ENCODE peak calls at places on chromosomes 3 and 15, in seven cellular contexts. One of them, this sample, is unnamed.

GRCh38 chr15:101252836-101253235 is 988 bp upstream of the CHSY1 start:
- DNase-seq in HCT116: no peak
- DNase-seq in heart left ventricle: no peak
- DNase-seq in A549: no peak
- DNase-seq in sigmoid colon: no peak
- DNase-seq in body of pancreas: no peak
- DNase-seq in IMR-90: no peak
- DNase-seq in this sample: no peak

GRCh38 chr3:172716476-172716875 is 5.6 kb upstream of the NCEH1 start:
- DNase-seq in HCT116: no peak
- DNase-seq in sigmoid colon: no peak
- DNase-seq in body of pancreas: no peak
- DNase-seq in heart left ventricle: peak
- DNase-seq in IMR-90: no peak
- DNase-seq in A549: no peak
- DNase-seq in this sample: no peak

GRCh38 chr3:54874816-54875556 is 52.9 kb downstream of the LRTM1 start:
- DNase-seq in sigmoid colon: no peak
- DNase-seq in A549: no peak
- DNase-seq in IMR-90: no peak
- DNase-seq in heart left ventricle: no peak
- DNase-seq in body of pancreas: no peak
- DNase-seq in HCT116: no peak
- DNase-seq in this sample: no peak

GRCh38 chr3:85270488-85270887 is 311.7 kb downstream of the CADM2 start:
- DNase-seq in HCT116: no peak
- DNase-seq in sigmoid colon: no peak
- DNase-seq in heart left ventricle: no peak
- DNase-seq in A549: no peak
- DNase-seq in IMR-90: no peak
- DNase-seq in body of pancreas: no peak
- DNase-seq in this sample: no peak

GRCh38 chr15:66679657-66680108 is 22.4 kb upstream of the SMAD6 start:
- DNase-seq in IMR-90: peak
- DNase-seq in heart left ventricle: peak
- DNase-seq in body of pancreas: no peak
- DNase-seq in A549: no peak
- DNase-seq in sigmoid colon: no peak
- DNase-seq in HCT116: no peak
- DNase-seq in this sample: no peak

GRCh38 chr3:24583004-24583403 is 88.4 kb upstream of the THRB start:
- DNase-seq in heart left ventricle: no peak
- DNase-seq in A549: peak
- DNase-seq in sigmoid colon: no peak
- DNase-seq in IMR-90: no peak
- DNase-seq in HCT116: no peak
- DNase-seq in body of pancreas: no peak
- DNase-seq in this sample: no peak

GRCh38 chr3:71253169-71253568 is 330.4 kb downstream of the FOXP1 start:
- DNase-seq in IMR-90: no peak
- DNase-seq in HCT116: no peak
- DNase-seq in A549: no peak
- DNase-seq in body of pancreas: no peak
- DNase-seq in heart left ventricle: no peak
- DNase-seq in sigmoid colon: no peak
- DNase-seq in this sample: no peak

GRCh38 chr3:58529516-58530353 is 7.3 kb downstream of the ACOX2 start:
- DNase-seq in body of pancreas: no peak
- DNase-seq in heart left ventricle: no peak
- DNase-seq in HCT116: peak
- DNase-seq in A549: peak
- DNase-seq in sigmoid colon: no peak
- DNase-seq in IMR-90: no peak
- DNase-seq in this sample: no peak

GRCh38 chr15:87287156-87287555 is 969.4 kb downstream of the NTRK3 start:
- DNase-seq in A549: peak
- DNase-seq in HCT116: no peak
- DNase-seq in body of pancreas: no peak
- DNase-seq in heart left ventricle: no peak
- DNase-seq in sigmoid colon: no peak
- DNase-seq in IMR-90: peak
- DNase-seq in this sample: no peak

GRCh38 chr3:70550723-70551319 is 238.4 kb upstream of the MDFIC2 start:
- DNase-seq in sigmoid colon: peak
- DNase-seq in body of pancreas: peak
- DNase-seq in heart left ventricle: peak
- DNase-seq in HCT116: no peak
- DNase-seq in IMR-90: peak
- DNase-seq in A549: peak
- DNase-seq in this sample: no peak

GRCh38 chr15:78340243-78341056 is at the start of gene CRABP1:
- DNase-seq in sigmoid colon: no peak
- DNase-seq in body of pancreas: no peak
- DNase-seq in HCT116: no peak
- DNase-seq in IMR-90: no peak
- DNase-seq in heart left ventricle: no peak
- DNase-seq in A549: peak
- DNase-seq in this sample: no peak

GRCh38 chr3:54891540-54891897 is 36.3 kb downstream of the LRTM1 start:
- DNase-seq in sigmoid colon: peak
- DNase-seq in heart left ventricle: peak
- DNase-seq in IMR-90: peak
- DNase-seq in A549: peak
- DNase-seq in HCT116: no peak
- DNase-seq in body of pancreas: peak
- DNase-seq in this sample: no peak

GRCh38 chr3:161270991-161271390 is 49.9 kb downstream of the NMD3 start:
- DNase-seq in sigmoid colon: no peak
- DNase-seq in heart left ventricle: no peak
- DNase-seq in IMR-90: no peak
- DNase-seq in A549: no peak
- DNase-seq in body of pancreas: no peak
- DNase-seq in HCT116: no peak
- DNase-seq in this sample: no peak

GRCh38 chr3:186417791-186418190 is 55.8 kb upstream of the DGKG start:
- DNase-seq in heart left ventricle: no peak
- DNase-seq in HCT116: no peak
- DNase-seq in sigmoid colon: no peak
- DNase-seq in IMR-90: peak
- DNase-seq in A549: peak
- DNase-seq in body of pancreas: no peak
- DNase-seq in this sample: no peak

GRCh38 chr15:56249080-56249479 is 5.4 kb upstream of the RFX7 start:
- DNase-seq in heart left ventricle: no peak
- DNase-seq in A549: peak
- DNase-seq in body of pancreas: no peak
- DNase-seq in HCT116: peak
- DNase-seq in IMR-90: peak
- DNase-seq in sigmoid colon: no peak
- DNase-seq in this sample: no peak

GRCh38 chr15:89459271-89460038 is 36.9 kb downstream of the RHCG start:
- DNase-seq in sigmoid colon: no peak
- DNase-seq in heart left ventricle: no peak
- DNase-seq in IMR-90: no peak
- DNase-seq in body of pancreas: no peak
- DNase-seq in A549: no peak
- DNase-seq in HCT116: no peak
- DNase-seq in this sample: no peak

GRCh38 chr15:89463113-89463512 is 33.3 kb downstream of the RHCG start:
- DNase-seq in sigmoid colon: no peak
- DNase-seq in heart left ventricle: no peak
- DNase-seq in HCT116: no peak
- DNase-seq in A549: no peak
- DNase-seq in body of pancreas: peak
- DNase-seq in IMR-90: no peak
- DNase-seq in this sample: no peak

GRCh38 chr15:89461386-89461785 is 35.0 kb downstream of the RHCG start:
- DNase-seq in sigmoid colon: no peak
- DNase-seq in heart left ventricle: no peak
- DNase-seq in body of pancreas: no peak
- DNase-seq in IMR-90: no peak
- DNase-seq in HCT116: no peak
- DNase-seq in A549: no peak
- DNase-seq in this sample: no peak

GRCh38 chr15:89460048-89460447 is 36.3 kb downstream of the RHCG start:
- DNase-seq in sigmoid colon: no peak
- DNase-seq in IMR-90: no peak
- DNase-seq in heart left ventricle: no peak
- DNase-seq in A549: no peak
- DNase-seq in body of pancreas: no peak
- DNase-seq in HCT116: no peak
- DNase-seq in this sample: no peak

DNA sequence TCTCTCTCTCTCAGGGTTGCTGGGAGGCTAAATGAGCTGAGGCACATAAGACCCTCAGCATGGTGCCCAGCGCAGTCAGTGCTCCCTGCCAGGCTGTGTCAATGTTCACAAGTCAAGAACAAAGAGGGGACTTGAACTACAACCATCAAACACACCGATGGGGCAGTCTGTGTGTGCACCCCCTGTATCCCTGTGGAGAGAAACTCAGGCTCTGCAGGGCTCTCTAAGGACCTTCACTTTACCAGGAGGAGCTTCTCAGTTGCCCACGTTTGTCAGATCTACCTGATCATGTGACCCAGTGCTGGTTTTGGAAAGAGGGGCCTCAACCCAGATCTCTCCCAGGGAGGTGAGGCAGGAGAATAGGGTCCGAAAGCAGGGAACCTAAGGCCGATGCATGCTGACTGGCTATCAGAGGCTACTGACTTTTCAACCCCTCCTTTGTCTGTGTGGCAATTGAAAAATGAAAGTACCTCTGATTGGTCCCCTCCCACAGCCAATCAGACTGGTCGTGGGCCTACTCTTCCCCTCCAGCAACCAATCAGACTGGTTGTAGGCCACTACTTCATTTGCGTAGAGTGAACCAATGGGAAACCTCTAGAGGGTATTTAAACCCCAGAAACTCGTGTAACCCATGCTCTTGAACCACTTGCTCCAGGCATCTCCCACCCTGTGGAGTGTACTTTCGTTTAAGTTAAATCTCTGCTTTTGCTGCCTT is 34.0 kb downstream of the RHCG start:
- DNase-seq in IMR-90: peak
- DNase-seq in sigmoid colon: no peak
- DNase-seq in HCT116: peak
- DNase-seq in A549: peak
- DNase-seq in body of pancreas: peak
- DNase-seq in heart left ventricle: no peak
- DNase-seq in this sample: no peak
- TF ChIP-seq POLR2A in IMR-90: no peak
- TF ChIP-seq POLR2A in sigmoid colon: no peak
- TF ChIP-seq POLR2A in HCT116: no peak
- TF ChIP-seq POLR2A in A549: no peak
- TF ChIP-seq POLR2A in body of pancreas: peak
- TF ChIP-seq POLR2A in heart left ventricle: no peak
- TF ChIP-seq POLR2A in this sample: no peak

GRCh38 chr3:38116471-38117162 is 20.3 kb downstream of the ACAA1 start:
- DNase-seq in body of pancreas: peak
- DNase-seq in A549: no peak
- DNase-seq in IMR-90: no peak
- DNase-seq in sigmoid colon: peak
- DNase-seq in HCT116: no peak
- DNase-seq in heart left ventricle: no peak
- DNase-seq in this sample: no peak
- TF ChIP-seq POLR2A in body of pancreas: no peak
- TF ChIP-seq POLR2A in A549: no peak
- TF ChIP-seq POLR2A in IMR-90: no peak
- TF ChIP-seq POLR2A in sigmoid colon: no peak
- TF ChIP-seq POLR2A in HCT116: no peak
- TF ChIP-seq POLR2A in heart left ventricle: no peak
- TF ChIP-seq POLR2A in this sample: no peak

GRCh38 chr3:129311054-129311902 is 32.6 kb downstream of the HMCES start:
- DNase-seq in IMR-90: no peak
- DNase-seq in body of pancreas: no peak
- DNase-seq in sigmoid colon: no peak
- DNase-seq in HCT116: no peak
- DNase-seq in heart left ventricle: no peak
- DNase-seq in A549: no peak
- DNase-seq in this sample: no peak

GRCh38 chr3:129313983-129314756 is 35.5 kb downstream of the HMCES start:
- DNase-seq in IMR-90: peak
- DNase-seq in A549: peak
- DNase-seq in body of pancreas: peak
- DNase-seq in heart left ventricle: no peak
- DNase-seq in HCT116: no peak
- DNase-seq in sigmoid colon: no peak
- DNase-seq in this sample: no peak

GRCh38 chr3:129312021-129312639 is 33.5 kb downstream of the HMCES start:
- DNase-seq in sigmoid colon: no peak
- DNase-seq in HCT116: no peak
- DNase-seq in heart left ventricle: no peak
- DNase-seq in IMR-90: peak
- DNase-seq in body of pancreas: no peak
- DNase-seq in A549: no peak
- DNase-seq in this sample: no peak

GRCh38 chr3:129313415-129313982 is 34.8 kb downstream of the HMCES start:
- DNase-seq in sigmoid colon: no peak
- DNase-seq in HCT116: no peak
- DNase-seq in A549: no peak
- DNase-seq in heart left ventricle: no peak
- DNase-seq in body of pancreas: peak
- DNase-seq in IMR-90: peak
- DNase-seq in this sample: no peak

GRCh38 chr3:129312671-129313414 is 34.2 kb downstream of the HMCES start:
- DNase-seq in body of pancreas: peak
- DNase-seq in HCT116: no peak
- DNase-seq in A549: peak
- DNase-seq in sigmoid colon: no peak
- DNase-seq in IMR-90: peak
- DNase-seq in heart left ventricle: no peak
- DNase-seq in this sample: no peak
- TF ChIP-seq POLR2A in body of pancreas: peak
- TF ChIP-seq POLR2A in HCT116: no peak
- TF ChIP-seq POLR2A in A549: no peak
- TF ChIP-seq POLR2A in sigmoid colon: no peak
- TF ChIP-seq POLR2A in IMR-90: peak
- TF ChIP-seq POLR2A in heart left ventricle: no peak
- TF ChIP-seq POLR2A in this sample: no peak

GRCh38 chr15:44659041-44659440 is 4.4 kb downstream of the SPG11 start:
- DNase-seq in IMR-90: no peak
- DNase-seq in sigmoid colon: no peak
- DNase-seq in A549: no peak
- DNase-seq in heart left ventricle: no peak
- DNase-seq in body of pancreas: no peak
- DNase-seq in HCT116: no peak
- DNase-seq in this sample: no peak

GRCh38 chr15:44666208-44667038 is 3.0 kb upstream of the SPG11 start:
- DNase-seq in heart left ventricle: no peak
- DNase-seq in sigmoid colon: no peak
- DNase-seq in HCT116: no peak
- DNase-seq in body of pancreas: no peak
- DNase-seq in A549: no peak
- DNase-seq in IMR-90: no peak
- DNase-seq in this sample: no peak

GRCh38 chr15:44667039-44667360 is 3.5 kb upstream of the SPG11 start:
- DNase-seq in heart left ventricle: no peak
- DNase-seq in sigmoid colon: no peak
- DNase-seq in IMR-90: no peak
- DNase-seq in body of pancreas: no peak
- DNase-seq in HCT116: no peak
- DNase-seq in A549: no peak
- DNase-seq in this sample: no peak

GRCh38 chr15:44662478-44663409 is 718 bp downstream of the SPG11 start:
- DNase-seq in sigmoid colon: peak
- DNase-seq in body of pancreas: peak
- DNase-seq in heart left ventricle: peak
- DNase-seq in A549: peak
- DNase-seq in IMR-90: peak
- DNase-seq in HCT116: peak
- DNase-seq in this sample: peak

GRCh38 chr15:44663410-44664272 is at the start of gene SPG11:
- DNase-seq in A549: peak
- DNase-seq in IMR-90: peak
- DNase-seq in body of pancreas: peak
- DNase-seq in heart left ventricle: peak
- DNase-seq in sigmoid colon: peak
- DNase-seq in HCT116: peak
- DNase-seq in this sample: peak
- TF ChIP-seq POLR2A in A549: peak
- TF ChIP-seq POLR2A in IMR-90: peak
- TF ChIP-seq POLR2A in body of pancreas: peak
- TF ChIP-seq POLR2A in heart left ventricle: no peak
- TF ChIP-seq POLR2A in sigmoid colon: peak
- TF ChIP-seq POLR2A in HCT116: peak
- TF ChIP-seq POLR2A in this sample: peak